ENCODE peak calls at places on chromosomes 12 and 14, in six cellular contexts. K, Y, I, S, E and F are unnamed samples. For H3K9me3 and H3K4me1, the result is how much of the 10 kb centered on the place peaks cover.

GRCh38 chr12:88693837-88694445 is 113.7 kb upstream of the KITLG start:
- DNase-seq in I (no peak), E (no peak), S (no peak), K (peak), Y (no peak), F (no peak)

GRCh38 chr12:13205809-13206559 is 9.5 kb downstream of the EMP1 start:
- DNase-seq in I (no peak), E (no peak), S (peak), Y (peak), K (peak), F (no peak)

GRCh38 chr14:49940805-49941421 is 48.0 kb downstream of the ARF6 start:
- DNase-seq in Y (peak), K (no peak), S (peak), E (no peak), I (no peak), F (peak)

GRCh38 chr14:77458249-77458950 is 507 bp downstream of the AHSA1 start:
- DNase-seq in I (peak), Y (peak), K (peak), S (peak), E (no peak), F (no peak)

GRCh38 chr14:95440951-95441350 is 75.5 kb downstream of the SYNE3 start:
- DNase-seq in K (no peak), E (no peak), Y (no peak), S (peak), I (no peak), F (no peak)

GRCh38 chr14:34302654-34303053 is 159.4 kb downstream of the SPTSSA start:
- DNase-seq in I (no peak), E (no peak), Y (no peak), S (no peak), K (no peak), F (no peak)

GRCh38 chr14:76937181-76938091 is 91.1 kb downstream of the IRF2BPL start:
- DNase-seq in S (peak), E (peak), Y (no peak), K (peak), I (no peak), F (peak)

GRCh38 chr14:70188608-70189540 is at the start of gene SLC8A3:
- DNase-seq in I (no peak), K (peak), E (no peak), Y (peak), S (peak), F (no peak)

GRCh38 chr12:28998662-28999120 is 150.4 kb upstream of the FAR2 start:
- DNase-seq in E (no peak), S (peak), K (peak), Y (peak), I (no peak), F (no peak)

GRCh38 chr12:106254724-106255123 is 6.9 kb upstream of the CKAP4 start:
- DNase-seq in E (no peak), Y (no peak), I (no peak), S (no peak), K (no peak), F (no peak)

GRCh38 chr12:100553851-100554404 is 19.6 kb upstream of the GAS2L3 start:
- DNase-seq in Y (peak), K (no peak), E (no peak), I (no peak), S (peak), F (no peak)

GRCh38 chr14:83960832-83961512 is 1569.0 kb upstream of the FLRT2 start:
- DNase-seq in E (no peak), I (no peak), K (no peak), S (no peak), Y (no peak), F (no peak)

GRCh38 chr12:62603061-62603810 is 136.6 kb downstream of the MON2 start:
- DNase-seq in Y (peak), S (peak), E (peak), I (peak), K (peak), F (peak)

GRCh38 chr14:92391746-92392145 is 68.8 kb downstream of the SLC24A4 start:
- DNase-seq in Y (no peak), S (no peak), I (no peak), E (no peak), K (no peak), F (no peak)

GRCh38 chr14:54818201-54819133 is 84.2 kb downstream of the GCH1 start:
- DNase-seq in S (peak), E (no peak), K (no peak), Y (no peak), I (no peak), F (no peak)

GRCh38 chr12:109640961-109641360 is 67.4 kb downstream of the MVK start:
- DNase-seq in E (no peak), S (no peak), K (no peak), Y (no peak), I (no peak), F (no peak)

GRCh38 chr12:110937104-110937641 is 16.8 kb upstream of the MYL2 start:
- DNase-seq in S (peak), I (peak), E (no peak), Y (peak), K (peak), F (no peak)

GRCh38 chr12:71661977-71662522 is 1.6 kb downstream of the ZFC3H1 start:
- DNase-seq in I (no peak), S (peak), E (no peak), Y (no peak), K (peak), F (no peak)

GRCh38 chr12:12562016-12562483 is 613 bp downstream of the DUSP16 start:
- DNase-seq in S (peak), K (no peak), Y (peak), E (peak), I (no peak), F (no peak)

GRCh38 chr12:66237505-66238175 is 48.6 kb downstream of the IRAK3 start:
- DNase-seq in I (no peak), S (no peak), Y (no peak), E (no peak), K (no peak), F (no peak)

GRCh38 chr14:22382955-22383354 is 206.1 kb downstream of the DAD1 start:
- DNase-seq in I (no peak), Y (no peak), S (no peak), K (no peak), E (no peak), F (no peak)

GRCh38 chr12:53612978-53613377 is 13.2 kb downstream of the ATF7 start:
- DNase-seq in Y (no peak), K (no peak), I (no peak), S (no peak), E (no peak), F (no peak)

GRCh38 chr12:14113031-14113430 is 131.6 kb upstream of the GRIN2B start:
- DNase-seq in I (no peak), K (no peak), S (no peak), E (no peak), Y (no peak), F (no peak)

GRCh38 chr12:94615284-94616216 is 34.8 kb downstream of the TMCC3 start:
- DNase-seq in I (no peak), E (peak), Y (peak), S (no peak), K (peak), F (no peak)

GRCh38 chr12:32039341-32039740 is 67.3 kb upstream of the BICD1 start:
- DNase-seq in I (no peak), S (no peak), Y (no peak), E (peak), K (no peak), F (no peak)

GRCh38 chr14:22487941-22488340 is 101.1 kb downstream of the DAD1 start:
- DNase-seq in K (no peak), E (no peak), Y (no peak), I (no peak), S (no peak), F (no peak)

GRCh38 chr14:89401241-89401640 is 15.8 kb downstream of the FOXN3 start:
- DNase-seq in Y (no peak), S (no peak), K (no peak), E (no peak), I (no peak), F (no peak)

GRCh38 chr12:83472772-83473171 is 786.1 kb downstream of the TMTC2 start:
- DNase-seq in S (no peak), I (no peak), E (no peak), Y (no peak), K (no peak), F (no peak)

GRCh38 chr12:109592195-109592904 is 18.8 kb downstream of the MVK start:
- DNase-seq in E (peak), I (no peak), K (no peak), Y (no peak), S (no peak), F (no peak)

GRCh38 chr12:4293942-4294505 is 20.5 kb downstream of the CCND2 start:
- DNase-seq in K (no peak), E (no peak), S (no peak), I (no peak), Y (no peak), F (no peak)

GRCh38 chr14:79767278-79767677 is 444.0 kb downstream of the DIO2 start:
- DNase-seq in K (no peak), I (no peak), Y (no peak), S (no peak), E (no peak), F (no peak)

GRCh38 chr12:78721906-78722305 is 142.7 kb upstream of the SYT1 start:
- DNase-seq in Y (no peak), E (no peak), S (no peak), I (no peak), K (no peak), F (no peak)

GRCh38 chr14:52124791-52125661 is 56.2 kb upstream of the NID2 start:
- DNase-seq in I (no peak), E (peak), Y (peak), K (peak), S (peak), F (no peak)

GRCh38 chr12:91920276-91920675 is 225.4 kb downstream of the BTG1 start:
- DNase-seq in K (peak), S (peak), Y (no peak), E (no peak), I (no peak), F (no peak)

GRCh38 chr12:53928054-53928879 is 10.4 kb upstream of the HOXC13 start:
- DNase-seq in S (no peak), Y (no peak), I (no peak), K (no peak), E (no peak), F (no peak)

GRCh38 chr14:56666716-56667115 is 87.1 kb downstream of the TMEM260 start:
- DNase-seq in K (peak), S (peak), E (no peak), I (no peak), Y (no peak), F (no peak)

GRCh38 chr14:67541448-67542387 is 8.6 kb downstream of the PLEKHH1 start:
- DNase-seq in E (no peak), I (no peak), S (no peak), K (no peak), Y (no peak), F (no peak)

GRCh38 chr14:67539116-67539515 is 6.0 kb downstream of the PLEKHH1 start:
- DNase-seq in E (no peak), I (no peak), S (no peak), Y (no peak), K (no peak), F (no peak)

GRCh38 chr14:67547224-67547780 is 14.2 kb downstream of the PLEKHH1 start:
- DNase-seq in K (no peak), Y (no peak), S (no peak), E (no peak), I (no peak), F (no peak)

DNA sequence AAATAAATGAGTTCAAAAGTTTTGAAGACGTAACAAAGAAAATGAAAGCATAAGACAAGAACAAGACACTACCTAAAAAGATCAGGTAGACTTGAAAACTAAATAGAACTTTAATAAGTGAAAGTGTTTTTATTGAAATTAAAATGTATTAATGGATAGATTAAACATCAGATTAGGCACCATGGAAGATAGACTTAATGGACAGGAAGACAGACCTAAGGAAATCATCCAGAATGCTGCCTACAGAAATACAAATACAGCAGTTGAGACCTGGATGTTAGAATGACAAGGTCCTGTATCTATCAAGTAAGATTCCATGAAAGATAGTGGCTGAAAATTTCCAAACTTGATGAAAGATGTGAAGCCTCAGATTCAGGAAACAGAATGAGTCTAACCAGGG is 11.5 kb downstream of the PLEKHH1 start:
- DNase-seq in K (no peak), Y (no peak), S (no peak), I (no peak), E (no peak), F (no peak)
- H3K9me3 ChIP-seq in K (under half), Y (under half), S (under half), I (under half), E (under half), F (under half)

GRCh38 chr12:2980630-2981029 is 21.4 kb downstream of the TEAD4 start:
- DNase-seq in E (no peak), S (no peak), I (no peak), K (no peak), Y (no peak), F (no peak)

GRCh38 chr12:2979806-2980205 is 20.6 kb downstream of the TEAD4 start:
- DNase-seq in Y (no peak), K (no peak), I (no peak), S (no peak), E (no peak), F (no peak)

GRCh38 chr12:2984249-2984648 is 25.1 kb downstream of the TEAD4 start:
- DNase-seq in I (no peak), S (no peak), K (no peak), E (no peak), Y (no peak), F (no peak)

GRCh38 chr12:2984698-2985097 is 25.5 kb downstream of the TEAD4 start:
- DNase-seq in K (no peak), E (no peak), S (no peak), I (no peak), Y (no peak), F (no peak)

GRCh38 chr12:2982361-2982760 is 23.2 kb downstream of the TEAD4 start:
- DNase-seq in I (no peak), E (no peak), S (no peak), Y (no peak), K (no peak), F (no peak)
- H3K4me1 ChIP-seq in I (under half), E (under half), S (under half), Y (under half), K (under half), F (under half)

DNA sequence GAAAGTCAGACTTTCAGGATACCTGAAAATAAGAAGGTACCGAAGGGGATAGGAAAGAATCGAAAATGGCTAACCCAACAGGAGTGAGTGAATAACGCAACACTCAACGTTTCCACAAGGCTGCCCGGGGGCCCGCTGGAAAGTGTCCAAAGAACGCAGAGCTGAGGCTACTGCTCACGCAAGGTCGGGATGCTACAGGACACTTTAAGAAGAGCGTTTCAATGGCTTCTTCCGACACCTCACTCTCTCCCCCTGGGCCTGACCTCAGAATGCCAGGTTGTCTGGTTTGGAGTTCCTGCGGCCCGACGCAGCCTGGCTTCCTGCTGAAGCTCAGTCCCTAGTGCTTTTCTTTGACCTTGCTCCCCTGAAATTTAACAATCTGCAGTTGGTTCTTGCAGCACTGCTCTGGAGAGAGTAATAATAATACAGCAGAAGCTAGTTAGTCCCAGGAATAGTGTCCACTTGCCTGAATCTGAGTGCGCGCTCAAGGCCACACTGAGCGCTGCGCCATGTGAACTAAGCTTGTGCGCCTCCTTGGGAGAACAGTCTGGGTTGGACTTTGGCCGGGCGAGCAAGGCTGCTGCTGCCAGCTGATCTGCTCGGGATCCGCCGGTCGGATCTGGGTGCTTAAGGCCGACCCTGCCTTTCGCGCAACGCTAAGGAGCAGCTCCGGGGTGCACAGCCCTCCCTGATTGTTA is 2.0 kb upstream of the ALX1 start:
- DNase-seq in S (no peak), K (no peak), E (no peak), Y (no peak), I (no peak), F (no peak)
- H3K4me3 ChIP-seq in S (no peak), K (no peak), E (no peak), Y (no peak), I (no peak), F (no peak)

GRCh38 chr12:132940071-132940719 is 15.9 kb downstream of the ZNF605 start:
- DNase-seq in Y (no peak), K (no peak), I (no peak), S (no peak), E (no peak), F (no peak)
- H3K9me3 ChIP-seq in Y (half or more), K (under half), I (under half), S (half or more), E (half or more), F (half or more)

DNA sequence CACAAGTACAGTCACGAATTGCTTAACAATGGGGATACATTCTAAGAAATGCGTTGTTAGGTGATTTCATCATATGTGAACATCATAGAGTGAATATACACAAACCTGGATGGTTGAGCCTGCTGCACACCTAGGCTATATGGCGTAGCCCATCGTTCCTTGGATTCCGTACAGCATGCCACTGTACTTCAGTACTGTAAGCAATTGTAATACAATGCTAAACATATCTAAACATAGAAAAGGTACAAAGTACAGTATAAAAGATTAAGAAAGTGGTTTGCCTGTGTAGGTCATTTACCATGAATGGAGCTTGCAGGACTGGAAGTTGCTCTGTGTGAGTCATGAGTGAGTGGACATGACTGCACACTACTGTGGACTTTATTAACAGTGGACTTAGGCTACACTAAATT is 286.2 kb downstream of the CACNA1C start:
- DNase-seq in Y (peak), I (no peak), E (no peak), S (peak), K (peak), F (no peak)
- H3K4me1 ChIP-seq in Y (under half), I (under half), E (half or more), S (under half), K (half or more), F (half or more)

DNA sequence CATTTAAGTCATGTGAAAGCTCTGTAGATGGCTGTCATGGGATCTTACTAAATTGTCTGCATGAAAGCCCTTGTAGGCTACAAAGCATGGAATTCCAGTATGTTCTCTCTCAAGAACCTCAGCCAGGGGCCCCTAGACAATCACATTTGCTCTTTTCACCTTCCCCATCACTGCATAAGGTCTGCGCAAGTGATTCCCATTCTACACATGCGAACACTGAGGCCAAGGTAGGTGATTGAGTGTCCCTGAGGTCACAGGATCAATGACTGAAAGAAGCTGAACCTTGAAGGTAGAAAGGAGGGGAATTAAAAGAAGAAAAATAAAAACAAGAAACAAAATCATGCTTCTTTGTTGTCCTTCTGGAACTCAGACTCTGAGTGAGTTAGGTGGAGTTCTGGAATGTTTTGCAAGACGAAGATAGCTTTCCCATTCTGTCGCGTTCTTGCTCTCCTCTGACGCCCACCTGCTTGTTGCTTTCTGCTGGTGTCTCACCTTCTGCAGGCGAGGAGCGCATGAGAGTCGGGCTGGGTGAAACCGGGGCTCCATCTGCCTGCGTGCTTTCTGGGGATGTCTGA is 79.9 kb downstream of the SPRING1 start:
- DNase-seq in K (no peak), Y (no peak), E (no peak), I (no peak), S (no peak), F (no peak)
- H3K4me3 ChIP-seq in K (peak), Y (no peak), E (peak), I (no peak), S (peak), F (peak)

GRCh38 chr14:101174522-101174838 is 271.0 kb upstream of the RTL1 start:
- DNase-seq in K (no peak), I (no peak), Y (no peak), S (no peak), E (no peak), F (no peak)

GRCh38 chr14:101167428-101167827 is 263.9 kb upstream of the RTL1 start:
- DNase-seq in S (no peak), K (no peak), I (no peak), Y (peak), E (no peak), F (no peak)

GRCh38 chr14:101173698-101174521 is 270.4 kb upstream of the RTL1 start:
- DNase-seq in S (no peak), I (no peak), E (no peak), K (no peak), Y (no peak), F (no peak)

GRCh38 chr14:101171650-101172049 is 268.1 kb upstream of the RTL1 start:
- DNase-seq in S (no peak), I (no peak), E (no peak), K (no peak), Y (no peak), F (no peak)

GRCh38 chr14:101169267-101169666 is 265.7 kb upstream of the RTL1 start:
- DNase-seq in K (no peak), E (no peak), S (no peak), I (no peak), Y (no peak), F (no peak)
- H3K9me3 ChIP-seq in K (under half), E (under half), S (under half), I (under half), Y (under half), F (under half)